ENCODE peak calls at places on chromosome 17, in four cellular contexts. J is right cardiac atrium, X is brain microvascular endothelial cell, Q is memory B cell. U is an unnamed sample.

GRCh38 chr17:72466199-72466598 is 345.4 kb downstream of the SOX9 start:
- DNase-seq in J (no peak), X (peak), Q (no peak), U (no peak)

GRCh38 chr17:66541461-66542182 is 239.2 kb downstream of the PRKCA start:
- DNase-seq in J (no peak), X (peak), Q (no peak), U (no peak)

GRCh38 chr17:78736526-78737079 is 45.5 kb downstream of the CYTH1 start:
- DNase-seq in J (peak), X (no peak), Q (peak), U (peak)

GRCh38 chr17:10294162-10294561 is 78.6 kb downstream of the MYH13 start:
- DNase-seq in J (no peak), X (no peak), Q (no peak), U (no peak)

GRCh38 chr17:10875984-10876555 is 38.2 kb upstream of the PIRT start:
- DNase-seq in J (peak), X (peak), Q (no peak), U (no peak)

GRCh38 chr17:4950757-4951204 is at the start of gene ENO3:
- DNase-seq in J (peak), X (no peak), Q (no peak), U (no peak)

GRCh38 chr17:310111-311010 is 42.2 kb downstream of the RPH3AL start:
- DNase-seq in J (no peak), X (no peak), Q (no peak), U (no peak)

GRCh38 chr17:78939615-78940014 is 14.4 kb upstream of the TIMP2 start:
- DNase-seq in J (no peak), X (peak), Q (no peak), U (no peak)